ENCODE peak calls at places on chromosomes 1 and 21, in seven cellular contexts. L is upper lobe of right lung, O is stomach, Z is epithelial cell of esophagus, H is neural crest cell, A is lower leg skin, V is PC-3. C is an unnamed sample.

GRCh38 chr1:36177589-36178463 is 21.9 kb downstream of the MAP7D1 start:
- DNase-seq in L (no peak), O (no peak), Z (no peak), H (no peak), A (no peak), V (no peak), C (no peak)

GRCh38 chr1:111236806-111237205 is 9.3 kb downstream of the CHI3L2 start:
- DNase-seq in L (no peak), O (no peak), Z (peak; percentile 56), H (no peak), A (no peak), V (peak; percentile 61), C (no peak)

GRCh38 chr1:160144921-160145320 is 6.5 kb upstream of the ATP1A4 start:
- DNase-seq in L (no peak), O (no peak), Z (no peak), H (no peak), A (no peak), V (no peak), C (no peak)

GRCh38 chr1:33470495-33471012 is 1.9 kb upstream of the ZSCAN20 start:
- DNase-seq in L (peak; percentile 80), O (peak; percentile 76), Z (peak; percentile 90), H (peak; percentile 66), A (peak; percentile 81), V (peak; percentile 86), C (peak; percentile 90)

GRCh38 chr21:14862794-14863720 is 201.7 kb downstream of the NRIP1 start:
- DNase-seq in L (no peak), O (no peak), Z (peak; percentile 22), H (no peak), A (no peak), V (peak; percentile 49), C (peak; percentile 37)

GRCh38 chr21:17492415-17493168 is 20.3 kb upstream of the CXADR start:
- DNase-seq in L (no peak), O (no peak), Z (peak; percentile 72), H (no peak), A (peak; percentile 11), V (no peak), C (peak; percentile 81)

GRCh38 chr1:63148825-63149645 is 173.3 kb upstream of the FOXD3 start:
- DNase-seq in L (no peak), O (peak; percentile 32), Z (peak; percentile 51), H (peak; percentile 53), A (no peak), V (peak; percentile 61), C (peak; percentile 62)

GRCh38 chr1:247084771-247085170 is 6.2 kb upstream of the ZNF670 start:
- DNase-seq in L (no peak), O (no peak), Z (no peak), H (no peak), A (no peak), V (no peak), C (no peak)

GRCh38 chr21:41758550-41758949 is 8.3 kb downstream of the RIPK4 start:
- DNase-seq in L (no peak), O (peak; percentile 54), Z (no peak), H (no peak), A (no peak), V (peak; percentile 99), C (peak; percentile 78)

GRCh38 chr1:64965239-64966157 is 851 bp downstream of the JAK1 start:
- DNase-seq in L (peak; percentile 86), O (peak; percentile 69), Z (peak; percentile 55), H (peak; percentile 40), A (peak; percentile 63), V (peak; percentile 39), C (peak; percentile 43)

GRCh38 chr1:207954104-207954503 is 43.2 kb upstream of the CD34 start:
- DNase-seq in L (no peak), O (no peak), Z (no peak), H (no peak), A (no peak), V (no peak), C (no peak)

GRCh38 chr1:227058321-227058751 is 118.2 kb downstream of the COQ8A start:
- DNase-seq in L (no peak), O (no peak), Z (peak; percentile 92), H (no peak), A (no peak), V (peak; percentile 58), C (peak; percentile 72)

GRCh38 chr1:115837762-115838421 is 3.0 kb downstream of the NHLH2 start:
- DNase-seq in L (peak; percentile 66), O (no peak), Z (peak; percentile 51), H (no peak), A (no peak), V (no peak), C (no peak)

GRCh38 chr1:201219481-201220387 is 29.1 kb downstream of the IGFN1 start:
- DNase-seq in L (no peak), O (no peak), Z (no peak), H (no peak), A (no peak), V (no peak), C (no peak)

GRCh38 chr1:169487561-169487960 is 1.8 kb upstream of the SLC19A2 start:
- DNase-seq in L (no peak), O (no peak), Z (no peak), H (no peak), A (no peak), V (peak; percentile 30), C (no peak)

GRCh38 chr1:195939844-195940243 is 668.4 kb downstream of the KCNT2 start:
- DNase-seq in L (no peak), O (no peak), Z (peak; percentile 57), H (no peak), A (no peak), V (peak; percentile 42), C (peak; percentile 51)

GRCh38 chr1:229371624-229372023 is 28.8 kb upstream of the CCSAP start:
- DNase-seq in L (no peak), O (no peak), Z (peak; percentile 92), H (no peak), A (no peak), V (peak; percentile 87), C (peak; percentile 47)

GRCh38 chr1:151612506-151613274 is 840 bp downstream of the SNX27 start:
- DNase-seq in L (peak; percentile 71), O (no peak), Z (no peak), H (peak; percentile 30), A (peak; percentile 33), V (no peak), C (no peak)

GRCh38 chr1:153534226-153534932 is 1.4 kb downstream of the S100A6 start:
- DNase-seq in L (peak; percentile 23), O (no peak), Z (peak; percentile 37), H (no peak), A (peak; percentile 56), V (peak; percentile 81), C (peak; percentile 73)

GRCh38 chr1:178055093-178055492 is 38.8 kb upstream of the RASAL2 start:
- DNase-seq in L (peak; percentile 78), O (no peak), Z (peak; percentile 39), H (peak; percentile 14), A (no peak), V (peak; percentile 56), C (peak; percentile 86)

GRCh38 chr1:225437710-225438437 is 10.0 kb upstream of the LBR start:
- DNase-seq in L (no peak), O (no peak), Z (peak; percentile 36), H (no peak), A (no peak), V (peak; percentile 61), C (peak; percentile 73)
- TF ChIP-seq CTCF in L (peak; percentile 45), O (no peak), Z (peak; percentile 54), H (peak; percentile 43), A (no peak), V (peak; percentile 83), C (peak; percentile 34)

GRCh38 chr1:27605796-27606707 is 2.1 kb upstream of the AHDC1 start:
- DNase-seq in L (no peak), O (peak; percentile 51), Z (peak; percentile 57), H (peak; percentile 62), A (no peak), V (peak; percentile 69), C (peak; percentile 64)

GRCh38 chr1:27607239-27607804 is 3.4 kb upstream of the AHDC1 start:
- DNase-seq in L (no peak), O (no peak), Z (no peak), H (peak; percentile 75), A (no peak), V (no peak), C (no peak)

GRCh38 chr1:27604579-27605299 is 795 bp upstream of the AHDC1 start:
- DNase-seq in L (no peak), O (no peak), Z (no peak), H (no peak), A (no peak), V (no peak), C (no peak)

GRCh38 chr1:27605300-27605766 is 1.4 kb upstream of the AHDC1 start:
- DNase-seq in L (peak; percentile 61), O (no peak), Z (no peak), H (no peak), A (no peak), V (no peak), C (no peak)

GRCh38 chr1:27606708-27607238 is 2.8 kb upstream of the AHDC1 start:
- DNase-seq in L (no peak), O (no peak), Z (peak; percentile 53), H (no peak), A (no peak), V (peak; percentile 52), C (peak; percentile 27)
- TF ChIP-seq CTCF in L (no peak), O (no peak), Z (no peak), H (no peak), A (no peak), V (peak; percentile 12), C (no peak)

GRCh38 chr1:217897121-217897520 is 266.0 kb downstream of the SPATA17 start:
- DNase-seq in L (no peak), O (no peak), Z (no peak), H (no peak), A (no peak), V (no peak), C (no peak)
- TF ChIP-seq CTCF in L (no peak), O (no peak), Z (no peak), H (no peak), A (no peak), V (no peak), C (no peak)

DNA sequence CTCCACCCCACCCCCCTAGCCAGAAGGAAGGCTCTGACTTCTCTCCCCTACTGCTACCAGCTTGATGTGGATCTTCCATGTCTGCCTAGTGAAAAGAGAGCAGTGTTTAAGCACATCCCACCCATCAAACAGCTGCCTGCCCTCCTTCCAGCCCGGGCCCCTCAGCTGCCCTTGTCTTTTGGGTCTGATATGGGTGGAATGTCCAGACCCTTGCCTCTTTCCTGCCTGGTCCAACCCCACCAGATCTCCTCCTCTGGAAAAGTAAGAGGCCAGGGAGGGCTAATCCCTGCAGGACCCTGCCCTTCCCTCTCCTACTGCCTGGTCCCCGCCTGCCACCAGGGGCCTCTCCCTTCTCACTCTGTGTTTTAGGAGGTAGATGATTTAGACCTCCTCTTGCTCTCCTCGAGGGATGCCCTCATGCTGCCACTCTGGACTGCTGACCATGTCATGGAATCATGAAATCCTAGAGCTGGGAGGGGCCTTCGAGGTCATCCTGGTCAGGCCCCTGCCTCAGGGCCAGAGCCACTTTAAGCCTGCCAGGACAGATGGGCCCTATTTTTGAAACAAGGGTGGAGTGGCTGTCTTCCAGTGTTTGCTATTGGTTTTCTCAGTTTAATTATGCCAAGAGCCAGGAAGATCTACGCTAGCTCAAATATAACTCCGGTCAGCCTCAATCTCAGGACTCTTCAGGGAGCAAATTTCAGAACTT is 15.8 kb upstream of the HSPG2 start:
- DNase-seq in L (no peak), O (no peak), Z (no peak), H (no peak), A (no peak), V (no peak), C (no peak)
- TF ChIP-seq CTCF in L (no peak), O (no peak), Z (no peak), H (no peak), A (no peak), V (no peak), C (no peak)

GRCh38 chr1:218394989-218395388 is 49.9 kb downstream of the TGFB2 start:
- DNase-seq in L (no peak), O (no peak), Z (no peak), H (no peak), A (no peak), V (no peak), C (no peak)
- TF ChIP-seq CTCF in L (no peak), O (no peak), Z (no peak), H (no peak), A (no peak), V (no peak), C (no peak)

C was measured in MCF 10A.